ENCODE peak calls at places on chromosomes 5 and 9, in five cellular contexts. One of them, this sample, is unnamed.
A peak's percentile ranks its signal among the peaks of the same experiment; 100 is the strongest.

GRCh38 chr5:72451771-72452505 is 55.3 kb downstream of the ZNF366 start:
- DNase-seq in H9: no peak
- DNase-seq in neuronal stem cell: no peak
- DNase-seq in H1: no peak
- DNase-seq in trophoblast cell: no peak
- DNase-seq in this sample: peak; percentile 40

GRCh38 chr5:13930721-13931246 is 13.7 kb downstream of the DNAH5 start:
- DNase-seq in trophoblast cell: no peak
- DNase-seq in neuronal stem cell: no peak
- DNase-seq in H9: no peak
- DNase-seq in H1: no peak
- DNase-seq in this sample: no peak

GRCh38 chr9:95138474-95138873 is 179.0 kb downstream of the FANCC start:
- DNase-seq in H9: peak; percentile 80
- DNase-seq in neuronal stem cell: no peak
- DNase-seq in H1: no peak
- DNase-seq in trophoblast cell: no peak
- DNase-seq in this sample: peak; percentile 62

GRCh38 chr9:7811679-7812078 is 12.1 kb upstream of the DMAC1 start:
- DNase-seq in H9: no peak
- DNase-seq in H1: no peak
- DNase-seq in neuronal stem cell: no peak
- DNase-seq in trophoblast cell: no peak
- DNase-seq in this sample: no peak

GRCh38 chr5:115601709-115602584 is at the start of gene TICAM2:
- DNase-seq in neuronal stem cell: peak; percentile 47
- DNase-seq in trophoblast cell: peak; percentile 9
- DNase-seq in H9: peak; percentile 67
- DNase-seq in H1: peak; percentile 80
- DNase-seq in this sample: peak; percentile 74

GRCh38 chr5:98428806-98429205 is 344.7 kb upstream of the RGMB start:
- DNase-seq in neuronal stem cell: no peak
- DNase-seq in trophoblast cell: no peak
- DNase-seq in H9: no peak
- DNase-seq in H1: no peak
- DNase-seq in this sample: no peak

GRCh38 chr5:176535655-176536131 is 1.5 kb downstream of the RNF44 start:
- DNase-seq in neuronal stem cell: no peak
- DNase-seq in H9: no peak
- DNase-seq in H1: no peak
- DNase-seq in trophoblast cell: no peak
- DNase-seq in this sample: no peak

GRCh38 chr5:149497357-149497756 is 53.9 kb downstream of the CSNK1A1 start:
- DNase-seq in H1: no peak
- DNase-seq in trophoblast cell: peak; percentile 62
- DNase-seq in neuronal stem cell: no peak
- DNase-seq in H9: no peak
- DNase-seq in this sample: peak; percentile 61

GRCh38 chr9:113302792-113303418 is at the start of gene RNF183:
- DNase-seq in H9: peak; percentile 36
- DNase-seq in neuronal stem cell: no peak
- DNase-seq in H1: no peak
- DNase-seq in trophoblast cell: no peak
- DNase-seq in this sample: no peak

GRCh38 chr5:79536193-79536906 is 22.4 kb upstream of the HOMER1 start:
- DNase-seq in H1: no peak
- DNase-seq in H9: no peak
- DNase-seq in neuronal stem cell: no peak
- DNase-seq in trophoblast cell: no peak
- DNase-seq in this sample: no peak

GRCh38 chr9:95124582-95125359 is 192.7 kb downstream of the FANCC start:
- DNase-seq in H9: peak; percentile 59
- DNase-seq in H1: no peak
- DNase-seq in trophoblast cell: no peak
- DNase-seq in neuronal stem cell: no peak
- DNase-seq in this sample: peak; percentile 41

GRCh38 chr5:72228957-72229356 is 91.1 kb downstream of the MRPS27 start:
- DNase-seq in trophoblast cell: no peak
- DNase-seq in H1: no peak
- DNase-seq in H9: no peak
- DNase-seq in neuronal stem cell: no peak
- DNase-seq in this sample: no peak

GRCh38 chr5:101976933-101977332 is 319.2 kb downstream of the SLCO4C1 start:
- DNase-seq in trophoblast cell: no peak
- DNase-seq in H9: no peak
- DNase-seq in H1: no peak
- DNase-seq in neuronal stem cell: no peak
- DNase-seq in this sample: no peak

GRCh38 chr5:54753034-54753433 is 232.4 kb downstream of the ESM1 start:
- DNase-seq in neuronal stem cell: no peak
- DNase-seq in H9: no peak
- DNase-seq in H1: peak; percentile 4
- DNase-seq in trophoblast cell: no peak
- DNase-seq in this sample: no peak

GRCh38 chr9:126506361-126507317 is 107.1 kb upstream of the LMX1B start:
- DNase-seq in trophoblast cell: peak; percentile 82
- DNase-seq in H1: no peak
- DNase-seq in neuronal stem cell: no peak
- DNase-seq in H9: no peak
- DNase-seq in this sample: no peak

GRCh38 chr5:173916233-173916632 is 28.1 kb downstream of the CPEB4 start:
- DNase-seq in H1: no peak
- DNase-seq in trophoblast cell: no peak
- DNase-seq in neuronal stem cell: no peak
- DNase-seq in H9: no peak
- DNase-seq in this sample: peak; percentile 50

GRCh38 chr5:102018690-102019089 is 277.4 kb downstream of the SLCO4C1 start:
- DNase-seq in neuronal stem cell: no peak
- DNase-seq in H1: no peak
- DNase-seq in trophoblast cell: no peak
- DNase-seq in H9: peak; percentile 33
- DNase-seq in this sample: peak; percentile 39

GRCh38 chr9:99606955-99607354 is 214.7 kb upstream of the NR4A3 start:
- DNase-seq in H9: no peak
- DNase-seq in H1: no peak
- DNase-seq in trophoblast cell: no peak
- DNase-seq in neuronal stem cell: no peak
- DNase-seq in this sample: no peak

GRCh38 chr5:147403659-147404640 is 105.9 kb downstream of the DPYSL3 start:
- DNase-seq in H1: no peak
- DNase-seq in trophoblast cell: peak; percentile 49
- DNase-seq in H9: no peak
- DNase-seq in neuronal stem cell: no peak
- DNase-seq in this sample: no peak

GRCh38 chr9:3760031-3760430 is 234.2 kb upstream of the RFX3 start:
- DNase-seq in H1: no peak
- DNase-seq in neuronal stem cell: peak; percentile 21
- DNase-seq in H9: no peak
- DNase-seq in trophoblast cell: no peak
- DNase-seq in this sample: no peak

GRCh38 chr5:58040851-58041250 is 419.0 kb downstream of the PLK2 start:
- DNase-seq in trophoblast cell: no peak
- DNase-seq in neuronal stem cell: no peak
- DNase-seq in H1: no peak
- DNase-seq in H9: no peak
- DNase-seq in this sample: no peak

GRCh38 chr9:130454096-130454811 is 9.5 kb downstream of the ASS1 start:
- DNase-seq in H9: no peak
- DNase-seq in neuronal stem cell: no peak
- DNase-seq in trophoblast cell: no peak
- DNase-seq in H1: no peak
- DNase-seq in this sample: no peak

GRCh38 chr5:78509884-78510769 is 138.4 kb downstream of the LHFPL2 start:
- DNase-seq in trophoblast cell: peak; percentile 69
- DNase-seq in H9: peak; percentile 76
- DNase-seq in neuronal stem cell: no peak
- DNase-seq in H1: peak; percentile 82
- DNase-seq in this sample: peak; percentile 80

GRCh38 chr9:6226696-6227095 is 11.1 kb downstream of the IL33 start:
- DNase-seq in H9: peak; percentile 27
- DNase-seq in neuronal stem cell: no peak
- DNase-seq in H1: no peak
- DNase-seq in trophoblast cell: no peak
- DNase-seq in this sample: peak; percentile 37

GRCh38 chr9:21591221-21592062 is 109.3 kb upstream of the IFNE start:
- DNase-seq in neuronal stem cell: no peak
- DNase-seq in trophoblast cell: peak; percentile 86
- DNase-seq in H9: peak; percentile 72
- DNase-seq in H1: no peak
- DNase-seq in this sample: peak; percentile 95

GRCh38 chr5:121199238-121199999 is 652.3 kb upstream of the FTMT start:
- DNase-seq in H1: no peak
- DNase-seq in trophoblast cell: no peak
- DNase-seq in neuronal stem cell: no peak
- DNase-seq in H9: no peak
- DNase-seq in this sample: no peak

GRCh38 chr5:180069589-180070247 is 1.8 kb downstream of the RNF130 start:
- DNase-seq in trophoblast cell: no peak
- DNase-seq in H9: no peak
- DNase-seq in neuronal stem cell: no peak
- DNase-seq in H1: no peak
- DNase-seq in this sample: peak; percentile 81

GRCh38 chr5:374631-375335 is 53.3 kb downstream of the AHRR start:
- DNase-seq in H1: peak; percentile 43
- DNase-seq in H9: peak; percentile 25
- DNase-seq in neuronal stem cell: no peak
- DNase-seq in trophoblast cell: no peak
- DNase-seq in this sample: no peak

GRCh38 chr5:79974896-79975295 is 16.2 kb downstream of the MTX3 start:
- DNase-seq in H1: no peak
- DNase-seq in trophoblast cell: peak; percentile 45
- DNase-seq in neuronal stem cell: no peak
- DNase-seq in H9: no peak
- DNase-seq in this sample: peak; percentile 80

GRCh38 chr5:174283176-174283575 is 237.7 kb downstream of the NSG2 start:
- DNase-seq in H9: no peak
- DNase-seq in trophoblast cell: no peak
- DNase-seq in neuronal stem cell: no peak
- DNase-seq in H1: no peak
- DNase-seq in this sample: no peak

GRCh38 chr5:151092750-151093149 is 11.9 kb upstream of the TNIP1 start:
- DNase-seq in H9: no peak
- DNase-seq in trophoblast cell: no peak
- DNase-seq in H1: no peak
- DNase-seq in neuronal stem cell: no peak
- DNase-seq in this sample: no peak

GRCh38 chr9:122463828-122464632 is 13.7 kb downstream of the OR1J1 start:
- DNase-seq in neuronal stem cell: no peak
- DNase-seq in H9: peak; percentile 74
- DNase-seq in trophoblast cell: no peak
- DNase-seq in H1: no peak
- DNase-seq in this sample: peak; percentile 55

GRCh38 chr9:14344846-14345585 is 31.1 kb upstream of the NFIB start:
- DNase-seq in trophoblast cell: no peak
- DNase-seq in neuronal stem cell: no peak
- DNase-seq in H1: no peak
- DNase-seq in H9: peak; percentile 56
- DNase-seq in this sample: peak; percentile 49

GRCh38 chr5:133285583-133286021 is 233.8 kb downstream of the HSPA4 start:
- DNase-seq in H9: no peak
- DNase-seq in H1: no peak
- DNase-seq in trophoblast cell: no peak
- DNase-seq in neuronal stem cell: no peak
- DNase-seq in this sample: no peak

GRCh38 chr5:133610489-133611356 is 1.6 kb downstream of the FSTL4 start:
- DNase-seq in neuronal stem cell: peak; percentile 74
- DNase-seq in trophoblast cell: peak; percentile 69
- DNase-seq in H9: peak; percentile 80
- DNase-seq in H1: peak; percentile 50
- DNase-seq in this sample: peak; percentile 83

GRCh38 chr5:198941-199820 is 7.9 kb downstream of the LRRC14B start:
- DNase-seq in neuronal stem cell: no peak
- DNase-seq in trophoblast cell: no peak
- DNase-seq in H9: no peak
- DNase-seq in H1: no peak
- DNase-seq in this sample: no peak

GRCh38 chr9:7368410-7369292 is 430.9 kb downstream of the DMAC1 start:
- DNase-seq in H1: no peak
- DNase-seq in trophoblast cell: no peak
- DNase-seq in neuronal stem cell: no peak
- DNase-seq in H9: no peak
- DNase-seq in this sample: no peak

GRCh38 chr9:85960688-85961093 is 19.7 kb downstream of the NAA35 start:
- DNase-seq in neuronal stem cell: no peak
- DNase-seq in H9: no peak
- DNase-seq in H1: no peak
- DNase-seq in trophoblast cell: no peak
- DNase-seq in this sample: no peak

GRCh38 chr5:34053133-34053532 is 10.1 kb upstream of the C1QTNF3 start:
- DNase-seq in H9: no peak
- DNase-seq in neuronal stem cell: no peak
- DNase-seq in trophoblast cell: no peak
- DNase-seq in H1: no peak
- DNase-seq in this sample: no peak
- H2BK120ac ChIP-seq in H9: no peak overlapping the region
- H2BK120ac ChIP-seq in neuronal stem cell: no peak overlapping the region
- H2BK120ac ChIP-seq in trophoblast cell: no peak overlapping the region
- H2BK120ac ChIP-seq in H1: no peak overlapping the region
- H2BK120ac ChIP-seq in this sample: no peak overlapping the region

GRCh38 chr5:55934117-55934613 is 60.6 kb downstream of the IL6ST start:
- DNase-seq in trophoblast cell: peak; percentile 99
- DNase-seq in H1: no peak
- DNase-seq in neuronal stem cell: no peak
- DNase-seq in H9: no peak
- DNase-seq in this sample: no peak
- H3K4me1 ChIP-seq in trophoblast cell: no peaks in the 10 kb centered on the region
- H3K4me1 ChIP-seq in H1: no peaks in the 10 kb centered on the region
- H3K4me1 ChIP-seq in neuronal stem cell: no peaks in the 10 kb centered on the region
- H3K4me1 ChIP-seq in H9: no peaks in the 10 kb centered on the region
- H3K4me1 ChIP-seq in this sample: no peaks in the 10 kb centered on the region

DNA sequence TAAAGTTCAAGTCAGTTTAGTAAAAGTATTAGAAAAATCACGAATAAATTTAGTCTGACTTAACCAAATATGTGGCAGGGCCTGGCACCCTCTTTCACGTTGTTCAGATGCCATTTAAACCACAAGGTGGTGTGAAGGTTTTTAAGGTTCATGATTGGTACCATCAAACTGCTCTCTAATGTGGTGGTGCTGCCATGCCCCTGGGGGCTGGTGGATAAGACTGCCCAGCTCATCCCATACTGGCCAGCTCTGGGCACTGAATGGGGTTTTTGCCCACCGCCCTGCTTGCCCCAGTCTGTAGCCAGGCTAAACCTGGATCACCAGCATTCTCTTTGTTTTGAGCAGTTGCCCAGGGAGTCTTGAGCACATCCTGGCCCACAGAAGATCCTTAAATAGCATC is 159.3 kb downstream of the GABBR2 start:
- DNase-seq in H1: no peak
- DNase-seq in trophoblast cell: no peak
- DNase-seq in H9: no peak
- DNase-seq in neuronal stem cell: no peak
- DNase-seq in this sample: no peak
- H2BK120ac ChIP-seq in H1: no peak overlapping the region
- H2BK120ac ChIP-seq in trophoblast cell: no peak overlapping the region
- H2BK120ac ChIP-seq in H9: no peak overlapping the region
- H2BK120ac ChIP-seq in neuronal stem cell: no peak overlapping the region
- H2BK120ac ChIP-seq in this sample: no peak overlapping the region

GRCh38 chr5:107570805-107571531 is 99.8 kb downstream of the EFNA5 start:
- DNase-seq in trophoblast cell: no peak
- DNase-seq in H1: no peak
- DNase-seq in neuronal stem cell: no peak
- DNase-seq in H9: no peak
- DNase-seq in this sample: peak; percentile 75
- H3K4me1 ChIP-seq in trophoblast cell: peaks cover 9% of the 10 kb centered on the region
- H3K4me1 ChIP-seq in H1: peaks cover 23% of the 10 kb centered on the region
- H3K4me1 ChIP-seq in neuronal stem cell: peaks cover 74% of the 10 kb centered on the region
- H3K4me1 ChIP-seq in H9: peaks cover 22% of the 10 kb centered on the region
- H3K4me1 ChIP-seq in this sample: peaks cover 27% of the 10 kb centered on the region

This sample was measured in mesendoderm.